ENCODE peak calls at places on chromosomes 1 and 21, in six cellular contexts. B is GM12878, S is A549, Y is upper lobe of left lung, U is HepG2, L is K562. G is an unnamed sample.

GRCh38 chr1:44827197-44828002 is 15.7 kb downstream of the PTCH2 start:
- ATAC-seq in S (no peak), U (peak), B (peak), Y (no peak), L (peak), G (no peak)

GRCh38 chr21:45542667-45543370 is 579 bp upstream of the SLC19A1 start:
- ATAC-seq in L (no peak), S (no peak), U (no peak), Y (peak), B (peak), G (no peak)

GRCh38 chr1:101128211-101128727 is 102.7 kb upstream of the DPH5 start:
- ATAC-seq in U (peak), Y (no peak), S (no peak), B (peak), L (peak), G (no peak)

GRCh38 chr1:237171564-237172485 is 129.8 kb downstream of the RYR2 start:
- ATAC-seq in S (no peak), U (no peak), L (no peak), Y (no peak), B (no peak), G (no peak)

GRCh38 chr1:32028746-32029145 is 15.1 kb downstream of the KHDRBS1 start:
- ATAC-seq in S (peak), Y (no peak), L (no peak), B (no peak), U (no peak), G (no peak)

GRCh38 chr1:95223110-95223509 is 10.9 kb upstream of the RWDD3 start:
- ATAC-seq in B (no peak), U (no peak), S (peak), L (peak), Y (no peak), G (no peak)

GRCh38 chr1:198848649-198849048 is 209.8 kb downstream of the PTPRC start:
- ATAC-seq in S (no peak), B (no peak), U (no peak), Y (no peak), L (no peak), G (no peak)

GRCh38 chr1:173267453-173267945 is 60.4 kb upstream of the TNFSF4 start:
- ATAC-seq in L (no peak), Y (no peak), S (no peak), B (peak), U (no peak), G (no peak)

GRCh38 chr1:93774707-93775106 is 93.1 kb upstream of the BCAR3 start:
- ATAC-seq in Y (no peak), S (no peak), U (no peak), L (no peak), B (no peak), G (no peak)

GRCh38 chr1:16296643-16297042 is 55.6 kb downstream of the FBXO42 start:
- ATAC-seq in Y (no peak), B (peak), S (no peak), U (no peak), L (no peak), G (no peak)

GRCh38 chr1:193189442-193190095 is 3.2 kb upstream of the B3GALT2 start:
- ATAC-seq in B (no peak), S (no peak), U (no peak), L (no peak), Y (no peak), G (no peak)

GRCh38 chr1:40241372-40241771 is 6.4 kb upstream of the TMCO2 start:
- ATAC-seq in L (no peak), S (no peak), Y (no peak), B (peak), U (no peak), G (no peak)

GRCh38 chr1:32020338-32020737 is 6.7 kb downstream of the KHDRBS1 start:
- ATAC-seq in Y (no peak), L (no peak), B (no peak), S (no peak), U (no peak), G (peak)

GRCh38 chr21:17799414-17800164 is 19.6 kb downstream of the C21orf91 start:
- ATAC-seq in Y (no peak), S (no peak), L (no peak), U (no peak), B (no peak), G (no peak)

GRCh38 chr1:57013522-57013921 is 47.7 kb upstream of the C8B start:
- ATAC-seq in U (no peak), S (no peak), Y (no peak), L (no peak), B (peak), G (no peak)

GRCh38 chr1:87968259-87968955 is 639.7 kb downstream of the LMO4 start:
- ATAC-seq in Y (peak), B (no peak), S (no peak), U (no peak), L (no peak), G (peak)

GRCh38 chr1:119632103-119632490 is 16.0 kb downstream of the ZNF697 start:
- ATAC-seq in L (no peak), B (no peak), S (no peak), U (no peak), Y (no peak), G (peak)

GRCh38 chr1:119632836-119633235 is 15.2 kb downstream of the ZNF697 start:
- ATAC-seq in L (no peak), Y (no peak), B (no peak), U (no peak), S (no peak), G (no peak)

GRCh38 chr1:119631433-119632102 is 16.5 kb downstream of the ZNF697 start:
- ATAC-seq in B (no peak), U (peak), Y (peak), L (peak), S (no peak), G (peak)

GRCh38 chr1:119633575-119634325 is 14.3 kb downstream of the ZNF697 start:
- ATAC-seq in L (no peak), Y (no peak), U (no peak), S (no peak), B (no peak), G (no peak)

GRCh38 chr1:119631086-119631432 is 17.0 kb downstream of the ZNF697 start:
- ATAC-seq in Y (peak), U (peak), S (no peak), L (no peak), B (no peak), G (peak)
- H3K4me3 ChIP-seq in Y (peak), U (peak), S (no peak), L (no peak), B (no peak), G (peak)

GRCh38 chr1:162694911-162695310 is 62.6 kb downstream of the DDR2 start:
- ATAC-seq in B (no peak), U (no peak), Y (no peak), L (no peak), S (no peak), G (no peak)

GRCh38 chr1:162695687-162696086 is 63.4 kb downstream of the DDR2 start:
- ATAC-seq in B (no peak), L (no peak), Y (no peak), U (no peak), S (no peak), G (no peak)

GRCh38 chr1:162697140-162697895 is 65.1 kb downstream of the DDR2 start:
- ATAC-seq in B (peak), Y (no peak), L (no peak), S (no peak), U (no peak), G (no peak)

GRCh38 chr1:162699366-162699765 is 67.1 kb downstream of the DDR2 start:
- ATAC-seq in L (no peak), U (no peak), S (no peak), Y (no peak), B (no peak), G (no peak)

DNA sequence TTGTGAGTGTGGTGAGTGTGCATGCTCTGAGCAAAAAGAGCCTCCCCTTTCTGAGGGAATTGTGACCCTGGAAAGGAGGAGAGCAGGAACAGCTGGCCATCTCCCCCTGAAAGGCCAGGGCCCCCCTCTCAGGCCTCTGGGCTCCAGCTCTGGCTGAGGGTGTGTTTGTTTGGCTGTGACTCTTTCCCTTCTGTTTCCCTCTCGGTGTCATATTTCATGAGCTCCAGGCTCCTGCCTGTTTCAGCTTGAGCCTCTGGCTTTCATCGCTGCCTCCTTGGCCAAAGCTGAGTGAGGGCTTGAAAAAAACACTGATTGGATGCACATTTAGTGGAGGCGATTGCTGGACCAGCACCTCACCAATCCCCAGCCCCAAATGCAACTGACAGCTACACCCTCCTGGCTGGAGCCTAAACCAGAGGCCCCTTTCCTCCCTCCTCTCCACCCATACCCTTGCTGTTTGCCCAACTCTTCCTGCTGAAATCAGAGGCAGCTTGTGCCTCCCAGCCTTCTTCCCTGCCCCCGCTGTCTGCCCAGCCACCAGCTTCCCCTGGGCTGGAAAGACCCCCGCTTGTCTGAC is 64.1 kb downstream of the DDR2 start:
- ATAC-seq in U (peak), B (no peak), Y (peak), L (peak), S (peak), G (peak)
- TF ChIP-seq EP300 in U (no peak), B (no peak), Y (no peak), L (no peak), S (no peak), G (no peak)

GRCh38 chr1:3391711-3392110 is 62.8 kb upstream of the ARHGEF16 start:
- ATAC-seq in Y (no peak), B (no peak), U (no peak), S (no peak), L (no peak), G (no peak)

GRCh38 chr1:3390291-3390690 is 64.2 kb upstream of the ARHGEF16 start:
- ATAC-seq in Y (no peak), B (no peak), S (no peak), U (no peak), L (no peak), G (no peak)

GRCh38 chr1:3393987-3394920 is 60.2 kb upstream of the ARHGEF16 start:
- ATAC-seq in Y (no peak), L (no peak), S (no peak), B (no peak), U (no peak), G (no peak)

GRCh38 chr1:3396411-3396810 is 58.1 kb upstream of the ARHGEF16 start:
- ATAC-seq in S (no peak), L (no peak), U (no peak), B (no peak), Y (no peak), G (no peak)

DNA sequence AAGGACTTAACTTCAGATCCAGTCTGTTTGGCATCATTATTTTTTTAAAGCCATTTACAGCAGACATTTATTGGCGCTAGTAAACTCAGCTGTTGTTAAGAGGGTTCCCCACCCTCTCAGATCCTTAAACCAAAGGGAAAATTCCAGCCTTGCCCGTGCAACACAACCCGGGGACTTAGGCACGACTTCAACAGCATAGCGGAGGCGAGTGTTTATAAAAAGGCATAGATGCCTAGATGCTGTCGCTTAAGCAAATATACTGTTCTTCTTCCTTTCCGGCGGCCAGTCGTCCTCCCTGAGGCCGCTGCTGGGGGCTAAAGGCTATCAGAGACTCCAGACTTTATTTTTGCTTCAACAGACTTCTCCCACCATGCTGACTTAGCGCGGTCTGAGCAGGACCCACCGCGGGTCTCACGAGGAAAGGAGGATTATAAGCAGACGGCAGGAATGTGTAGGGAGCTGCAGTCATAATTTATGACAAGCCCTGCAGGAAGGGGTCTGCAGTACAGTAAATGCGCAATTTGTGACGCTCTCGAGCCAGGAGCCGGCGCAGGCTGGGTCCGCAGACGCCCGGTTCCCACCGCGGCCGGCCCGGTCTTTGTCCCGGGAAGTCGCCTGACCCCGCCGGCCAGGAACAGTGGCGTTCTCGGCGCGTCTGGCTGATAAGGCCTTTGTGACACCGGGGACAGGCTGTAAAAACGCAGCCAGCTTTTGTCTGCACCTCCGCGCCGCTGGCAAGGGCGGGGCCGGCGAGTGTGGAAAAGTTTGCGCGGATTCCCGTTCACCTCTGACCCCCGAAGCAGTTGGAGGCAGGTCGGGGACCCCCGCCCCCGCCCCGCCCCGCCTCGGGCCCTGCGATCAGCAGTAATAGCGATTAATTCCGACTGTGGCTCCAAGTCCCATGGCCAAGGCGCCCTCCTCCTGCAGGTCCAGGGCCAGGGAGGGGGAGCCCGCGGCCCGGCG is 61.2 kb upstream of the ARHGEF16 start:
- ATAC-seq in B (no peak), U (peak), Y (no peak), L (no peak), S (no peak), G (no peak)
- TF ChIP-seq CTCF in B (no peak), U (no peak), Y (no peak), L (no peak), S (no peak), G (no peak)

GRCh38 chr1:65791860-65792670 is 630 bp upstream of the PDE4B start:
- ATAC-seq in U (no peak), L (no peak), B (no peak), Y (peak), S (peak), G (no peak)
- H3K4me3 ChIP-seq in U (no peak), L (no peak), B (no peak), Y (peak), S (peak), G (peak)

GRCh38 chr1:7247683-7248401 is 462.6 kb downstream of the CAMTA1 start:
- ATAC-seq in U (no peak), S (no peak), L (no peak), B (no peak), Y (no peak), G (no peak)
- TF ChIP-seq EP300 in U (no peak), S (no peak), L (no peak), B (no peak), Y (no peak), G (no peak)

G was measured in gastroesophageal sphincter.